ENCODE peak calls at places on chromosomes 13 and 19, in nine cellular contexts. One of them, this sample, is unnamed.

GRCh38 chr19:13978306-13978705 is 26.0 kb downstream of the DCAF15 start:
- DNase-seq in breast epithelium: peak; percentile 82
- DNase-seq in GM12864: no peak
- DNase-seq in non-pigmented ciliary epithelial cell: no peak
- DNase-seq in activated gamma-delta T cell treated with anti-CD3 and anti-CD28 coated beads, Interleukin-2, amount 50 U/mL, for 16 hours: no peak
- DNase-seq in skeletal muscle cell: no peak
- DNase-seq in HTR-8/SVneo: no peak
- DNase-seq in NCI-H2081: no peak
- DNase-seq in cardiac fibroblast: peak; percentile 58
- DNase-seq in this sample: peak; percentile 85

GRCh38 chr13:67204731-67205130 is 25.4 kb downstream of the PCDH9 start:
- DNase-seq in GM12864: no peak
- DNase-seq in activated gamma-delta T cell treated with anti-CD3 and anti-CD28 coated beads, Interleukin-2, amount 50 U/mL, for 16 hours: no peak
- DNase-seq in NCI-H2081: peak; percentile 65
- DNase-seq in HTR-8/SVneo: no peak
- DNase-seq in non-pigmented ciliary epithelial cell: no peak
- DNase-seq in cardiac fibroblast: peak; percentile 42
- DNase-seq in skeletal muscle cell: no peak
- DNase-seq in breast epithelium: no peak
- DNase-seq in this sample: no peak

GRCh38 chr13:26459276-26460131 is 98.0 kb upstream of the WASF3 start:
- DNase-seq in breast epithelium: no peak
- DNase-seq in activated gamma-delta T cell treated with anti-CD3 and anti-CD28 coated beads, Interleukin-2, amount 50 U/mL, for 16 hours: no peak
- DNase-seq in cardiac fibroblast: no peak
- DNase-seq in skeletal muscle cell: peak; percentile 80
- DNase-seq in NCI-H2081: no peak
- DNase-seq in HTR-8/SVneo: no peak
- DNase-seq in non-pigmented ciliary epithelial cell: no peak
- DNase-seq in GM12864: no peak
- DNase-seq in this sample: no peak

GRCh38 chr13:109700176-109700575 is 86.2 kb downstream of the IRS2 start:
- DNase-seq in breast epithelium: peak; percentile 45
- DNase-seq in skeletal muscle cell: peak; percentile 82
- DNase-seq in GM12864: no peak
- DNase-seq in NCI-H2081: peak; percentile 92
- DNase-seq in cardiac fibroblast: peak; percentile 94
- DNase-seq in HTR-8/SVneo: peak; percentile 33
- DNase-seq in non-pigmented ciliary epithelial cell: peak; percentile 34
- DNase-seq in activated gamma-delta T cell treated with anti-CD3 and anti-CD28 coated beads, Interleukin-2, amount 50 U/mL, for 16 hours: no peak
- DNase-seq in this sample: peak; percentile 74

GRCh38 chr13:30338331-30338851 is 31.0 kb upstream of the KATNAL1 start:
- DNase-seq in NCI-H2081: no peak
- DNase-seq in GM12864: no peak
- DNase-seq in cardiac fibroblast: no peak
- DNase-seq in non-pigmented ciliary epithelial cell: no peak
- DNase-seq in skeletal muscle cell: no peak
- DNase-seq in activated gamma-delta T cell treated with anti-CD3 and anti-CD28 coated beads, Interleukin-2, amount 50 U/mL, for 16 hours: no peak
- DNase-seq in HTR-8/SVneo: no peak
- DNase-seq in breast epithelium: no peak
- DNase-seq in this sample: no peak

GRCh38 chr19:33906578-33907335 is 110.1 kb downstream of the KCTD15 start:
- DNase-seq in skeletal muscle cell: no peak
- DNase-seq in cardiac fibroblast: peak; percentile 15
- DNase-seq in HTR-8/SVneo: no peak
- DNase-seq in non-pigmented ciliary epithelial cell: peak; percentile 3
- DNase-seq in activated gamma-delta T cell treated with anti-CD3 and anti-CD28 coated beads, Interleukin-2, amount 50 U/mL, for 16 hours: no peak
- DNase-seq in breast epithelium: peak; percentile 28
- DNase-seq in GM12864: no peak
- DNase-seq in NCI-H2081: no peak
- DNase-seq in this sample: peak; percentile 84

GRCh38 chr19:3586124-3586626 is 897 bp downstream of the GIPC3 start:
- DNase-seq in HTR-8/SVneo: no peak
- DNase-seq in skeletal muscle cell: no peak
- DNase-seq in non-pigmented ciliary epithelial cell: no peak
- DNase-seq in NCI-H2081: no peak
- DNase-seq in breast epithelium: no peak
- DNase-seq in activated gamma-delta T cell treated with anti-CD3 and anti-CD28 coated beads, Interleukin-2, amount 50 U/mL, for 16 hours: peak; percentile 27
- DNase-seq in cardiac fibroblast: no peak
- DNase-seq in GM12864: no peak
- DNase-seq in this sample: no peak

GRCh38 chr13:90171649-90172048 is 1175.8 kb upstream of the MIR17HG start:
- DNase-seq in NCI-H2081: no peak
- DNase-seq in non-pigmented ciliary epithelial cell: no peak
- DNase-seq in GM12864: no peak
- DNase-seq in breast epithelium: no peak
- DNase-seq in HTR-8/SVneo: no peak
- DNase-seq in cardiac fibroblast: peak; percentile 15
- DNase-seq in activated gamma-delta T cell treated with anti-CD3 and anti-CD28 coated beads, Interleukin-2, amount 50 U/mL, for 16 hours: no peak
- DNase-seq in skeletal muscle cell: peak; percentile 5
- DNase-seq in this sample: no peak

GRCh38 chr13:103852036-103852435 is 785.8 kb upstream of the SLC10A2 start:
- DNase-seq in GM12864: no peak
- DNase-seq in non-pigmented ciliary epithelial cell: no peak
- DNase-seq in cardiac fibroblast: no peak
- DNase-seq in activated gamma-delta T cell treated with anti-CD3 and anti-CD28 coated beads, Interleukin-2, amount 50 U/mL, for 16 hours: no peak
- DNase-seq in HTR-8/SVneo: no peak
- DNase-seq in NCI-H2081: no peak
- DNase-seq in breast epithelium: no peak
- DNase-seq in skeletal muscle cell: no peak
- DNase-seq in this sample: no peak

GRCh38 chr19:35935911-35936737 is at the start of gene LRFN3:
- DNase-seq in skeletal muscle cell: peak; percentile 26
- DNase-seq in breast epithelium: peak; percentile 32
- DNase-seq in activated gamma-delta T cell treated with anti-CD3 and anti-CD28 coated beads, Interleukin-2, amount 50 U/mL, for 16 hours: no peak
- DNase-seq in non-pigmented ciliary epithelial cell: no peak
- DNase-seq in HTR-8/SVneo: peak; percentile 74
- DNase-seq in GM12864: no peak
- DNase-seq in cardiac fibroblast: peak; percentile 72
- DNase-seq in NCI-H2081: peak; percentile 80
- DNase-seq in this sample: peak; percentile 76

GRCh38 chr19:34173145-34173956 is 1.0 kb downstream of the LSM14A start:
- DNase-seq in non-pigmented ciliary epithelial cell: no peak
- DNase-seq in skeletal muscle cell: no peak
- DNase-seq in cardiac fibroblast: no peak
- DNase-seq in activated gamma-delta T cell treated with anti-CD3 and anti-CD28 coated beads, Interleukin-2, amount 50 U/mL, for 16 hours: peak; percentile 4
- DNase-seq in HTR-8/SVneo: peak; percentile 35
- DNase-seq in GM12864: no peak
- DNase-seq in NCI-H2081: peak; percentile 53
- DNase-seq in breast epithelium: peak; percentile 71
- DNase-seq in this sample: peak; percentile 40